ENCODE peak calls at places on chromosomes 5 and 9, in eight cellular contexts. One of them, this sample, is unnamed.

GRCh38 chr9:120713257-120714087 is 798 bp downstream of the MEGF9 start:
- DNase-seq in ovary: peak
- DNase-seq in effector memory CD8-positive, alpha-beta T cell: no peak
- DNase-seq in NCI-H1092: no peak
- DNase-seq in lower lobe of right lung: peak
- DNase-seq in brain microvascular endothelial cell: no peak
- DNase-seq in activated CD8-positive, alpha-beta memory T cell treated with anti-CD3 and anti-CD28 coated beads for 4 hours: no peak
- DNase-seq in activated CD4-positive, alpha-beta T cell treated with anti-CD3 and anti-CD28 coated beads for 36 hours: peak
- DNase-seq in this sample: no peak

GRCh38 chr5:178688551-178688950 is 41.9 kb downstream of the ZNF354A start:
- DNase-seq in effector memory CD8-positive, alpha-beta T cell: no peak
- DNase-seq in NCI-H1092: no peak
- DNase-seq in activated CD8-positive, alpha-beta memory T cell treated with anti-CD3 and anti-CD28 coated beads for 4 hours: no peak
- DNase-seq in ovary: no peak
- DNase-seq in activated CD4-positive, alpha-beta T cell treated with anti-CD3 and anti-CD28 coated beads for 36 hours: no peak
- DNase-seq in lower lobe of right lung: no peak
- DNase-seq in brain microvascular endothelial cell: no peak
- DNase-seq in this sample: peak

GRCh38 chr5:35987776-35988175 is 3.4 kb downstream of the UGT3A1 start:
- DNase-seq in effector memory CD8-positive, alpha-beta T cell: no peak
- DNase-seq in NCI-H1092: no peak
- DNase-seq in lower lobe of right lung: no peak
- DNase-seq in activated CD4-positive, alpha-beta T cell treated with anti-CD3 and anti-CD28 coated beads for 36 hours: no peak
- DNase-seq in brain microvascular endothelial cell: no peak
- DNase-seq in activated CD8-positive, alpha-beta memory T cell treated with anti-CD3 and anti-CD28 coated beads for 4 hours: no peak
- DNase-seq in ovary: no peak
- DNase-seq in this sample: no peak

GRCh38 chr5:77560677-77561263 is 68.7 kb upstream of the WDR41 start:
- DNase-seq in lower lobe of right lung: no peak
- DNase-seq in brain microvascular endothelial cell: peak
- DNase-seq in NCI-H1092: peak
- DNase-seq in activated CD4-positive, alpha-beta T cell treated with anti-CD3 and anti-CD28 coated beads for 36 hours: no peak
- DNase-seq in ovary: no peak
- DNase-seq in effector memory CD8-positive, alpha-beta T cell: no peak
- DNase-seq in activated CD8-positive, alpha-beta memory T cell treated with anti-CD3 and anti-CD28 coated beads for 4 hours: no peak
- DNase-seq in this sample: peak

GRCh38 chr5:107218457-107219193 is 452.1 kb downstream of the EFNA5 start:
- DNase-seq in lower lobe of right lung: no peak
- DNase-seq in activated CD4-positive, alpha-beta T cell treated with anti-CD3 and anti-CD28 coated beads for 36 hours: no peak
- DNase-seq in effector memory CD8-positive, alpha-beta T cell: no peak
- DNase-seq in activated CD8-positive, alpha-beta memory T cell treated with anti-CD3 and anti-CD28 coated beads for 4 hours: no peak
- DNase-seq in ovary: no peak
- DNase-seq in brain microvascular endothelial cell: peak
- DNase-seq in NCI-H1092: no peak
- DNase-seq in this sample: peak

GRCh38 chr5:159937580-159937979 is 21.3 kb downstream of the ADRA1B start:
- DNase-seq in NCI-H1092: no peak
- DNase-seq in ovary: no peak
- DNase-seq in activated CD4-positive, alpha-beta T cell treated with anti-CD3 and anti-CD28 coated beads for 36 hours: no peak
- DNase-seq in lower lobe of right lung: no peak
- DNase-seq in activated CD8-positive, alpha-beta memory T cell treated with anti-CD3 and anti-CD28 coated beads for 4 hours: no peak
- DNase-seq in brain microvascular endothelial cell: no peak
- DNase-seq in effector memory CD8-positive, alpha-beta T cell: no peak
- DNase-seq in this sample: no peak

GRCh38 chr5:151622367-151623097 is 31.4 kb upstream of the FAT2 start:
- DNase-seq in effector memory CD8-positive, alpha-beta T cell: no peak
- DNase-seq in ovary: no peak
- DNase-seq in activated CD4-positive, alpha-beta T cell treated with anti-CD3 and anti-CD28 coated beads for 36 hours: no peak
- DNase-seq in brain microvascular endothelial cell: no peak
- DNase-seq in lower lobe of right lung: no peak
- DNase-seq in activated CD8-positive, alpha-beta memory T cell treated with anti-CD3 and anti-CD28 coated beads for 4 hours: no peak
- DNase-seq in NCI-H1092: no peak
- DNase-seq in this sample: no peak

GRCh38 chr9:77846957-77847574 is 184.5 kb downstream of the GNAQ start:
- DNase-seq in lower lobe of right lung: no peak
- DNase-seq in NCI-H1092: no peak
- DNase-seq in ovary: no peak
- DNase-seq in brain microvascular endothelial cell: peak
- DNase-seq in effector memory CD8-positive, alpha-beta T cell: no peak
- DNase-seq in activated CD8-positive, alpha-beta memory T cell treated with anti-CD3 and anti-CD28 coated beads for 4 hours: no peak
- DNase-seq in activated CD4-positive, alpha-beta T cell treated with anti-CD3 and anti-CD28 coated beads for 36 hours: no peak
- DNase-seq in this sample: peak

GRCh38 chr5:16866795-16867584 is 69.1 kb downstream of the MYO10 start:
- DNase-seq in activated CD8-positive, alpha-beta memory T cell treated with anti-CD3 and anti-CD28 coated beads for 4 hours: no peak
- DNase-seq in lower lobe of right lung: peak
- DNase-seq in activated CD4-positive, alpha-beta T cell treated with anti-CD3 and anti-CD28 coated beads for 36 hours: no peak
- DNase-seq in ovary: no peak
- DNase-seq in brain microvascular endothelial cell: peak
- DNase-seq in effector memory CD8-positive, alpha-beta T cell: no peak
- DNase-seq in NCI-H1092: peak
- DNase-seq in this sample: peak

GRCh38 chr5:150394103-150394502 is 18.6 kb downstream of the CD74 start:
- DNase-seq in brain microvascular endothelial cell: peak
- DNase-seq in lower lobe of right lung: no peak
- DNase-seq in NCI-H1092: no peak
- DNase-seq in effector memory CD8-positive, alpha-beta T cell: no peak
- DNase-seq in ovary: no peak
- DNase-seq in activated CD4-positive, alpha-beta T cell treated with anti-CD3 and anti-CD28 coated beads for 36 hours: no peak
- DNase-seq in activated CD8-positive, alpha-beta memory T cell treated with anti-CD3 and anti-CD28 coated beads for 4 hours: no peak
- DNase-seq in this sample: peak

GRCh38 chr9:6214451-6214850 is 1.2 kb upstream of the IL33 start:
- DNase-seq in activated CD4-positive, alpha-beta T cell treated with anti-CD3 and anti-CD28 coated beads for 36 hours: no peak
- DNase-seq in ovary: no peak
- DNase-seq in activated CD8-positive, alpha-beta memory T cell treated with anti-CD3 and anti-CD28 coated beads for 4 hours: no peak
- DNase-seq in brain microvascular endothelial cell: no peak
- DNase-seq in NCI-H1092: no peak
- DNase-seq in lower lobe of right lung: no peak
- DNase-seq in effector memory CD8-positive, alpha-beta T cell: no peak
- DNase-seq in this sample: no peak

GRCh38 chr5:169157064-169157463 is 143.9 kb downstream of the SLIT3 start:
- DNase-seq in activated CD4-positive, alpha-beta T cell treated with anti-CD3 and anti-CD28 coated beads for 36 hours: no peak
- DNase-seq in ovary: no peak
- DNase-seq in activated CD8-positive, alpha-beta memory T cell treated with anti-CD3 and anti-CD28 coated beads for 4 hours: no peak
- DNase-seq in effector memory CD8-positive, alpha-beta T cell: no peak
- DNase-seq in lower lobe of right lung: no peak
- DNase-seq in brain microvascular endothelial cell: no peak
- DNase-seq in NCI-H1092: no peak
- DNase-seq in this sample: no peak

GRCh38 chr5:125017796-125018195 is 271.4 kb upstream of the ZNF608 start:
- DNase-seq in brain microvascular endothelial cell: no peak
- DNase-seq in activated CD8-positive, alpha-beta memory T cell treated with anti-CD3 and anti-CD28 coated beads for 4 hours: no peak
- DNase-seq in effector memory CD8-positive, alpha-beta T cell: no peak
- DNase-seq in lower lobe of right lung: no peak
- DNase-seq in activated CD4-positive, alpha-beta T cell treated with anti-CD3 and anti-CD28 coated beads for 36 hours: no peak
- DNase-seq in NCI-H1092: no peak
- DNase-seq in ovary: no peak
- DNase-seq in this sample: no peak

GRCh38 chr9:70805953-70806352 is 315.5 kb downstream of the TRPM3 start:
- DNase-seq in brain microvascular endothelial cell: no peak
- DNase-seq in activated CD8-positive, alpha-beta memory T cell treated with anti-CD3 and anti-CD28 coated beads for 4 hours: no peak
- DNase-seq in effector memory CD8-positive, alpha-beta T cell: no peak
- DNase-seq in activated CD4-positive, alpha-beta T cell treated with anti-CD3 and anti-CD28 coated beads for 36 hours: no peak
- DNase-seq in ovary: peak
- DNase-seq in NCI-H1092: no peak
- DNase-seq in lower lobe of right lung: no peak
- DNase-seq in this sample: peak

GRCh38 chr9:134210511-134210907 is 46.1 kb upstream of the RNU6ATAC start:
- DNase-seq in ovary: peak
- DNase-seq in brain microvascular endothelial cell: no peak
- DNase-seq in NCI-H1092: no peak
- DNase-seq in lower lobe of right lung: peak
- DNase-seq in activated CD8-positive, alpha-beta memory T cell treated with anti-CD3 and anti-CD28 coated beads for 4 hours: no peak
- DNase-seq in activated CD4-positive, alpha-beta T cell treated with anti-CD3 and anti-CD28 coated beads for 36 hours: no peak
- DNase-seq in effector memory CD8-positive, alpha-beta T cell: no peak
- DNase-seq in this sample: no peak

GRCh38 chr5:1005362-1005851 is 3.2 kb upstream of the NKD2 start:
- DNase-seq in activated CD4-positive, alpha-beta T cell treated with anti-CD3 and anti-CD28 coated beads for 36 hours: no peak
- DNase-seq in effector memory CD8-positive, alpha-beta T cell: no peak
- DNase-seq in NCI-H1092: no peak
- DNase-seq in ovary: peak
- DNase-seq in brain microvascular endothelial cell: no peak
- DNase-seq in lower lobe of right lung: no peak
- DNase-seq in activated CD8-positive, alpha-beta memory T cell treated with anti-CD3 and anti-CD28 coated beads for 4 hours: no peak
- DNase-seq in this sample: no peak

GRCh38 chr9:82423700-82424099 is 435.1 kb downstream of the SPATA31D1 start:
- DNase-seq in ovary: no peak
- DNase-seq in lower lobe of right lung: no peak
- DNase-seq in brain microvascular endothelial cell: no peak
- DNase-seq in activated CD4-positive, alpha-beta T cell treated with anti-CD3 and anti-CD28 coated beads for 36 hours: no peak
- DNase-seq in NCI-H1092: no peak
- DNase-seq in effector memory CD8-positive, alpha-beta T cell: no peak
- DNase-seq in activated CD8-positive, alpha-beta memory T cell treated with anti-CD3 and anti-CD28 coated beads for 4 hours: no peak
- DNase-seq in this sample: no peak

GRCh38 chr5:88877826-88878225 is 5.2 kb downstream of the MEF2C start:
- DNase-seq in activated CD4-positive, alpha-beta T cell treated with anti-CD3 and anti-CD28 coated beads for 36 hours: no peak
- DNase-seq in lower lobe of right lung: no peak
- DNase-seq in activated CD8-positive, alpha-beta memory T cell treated with anti-CD3 and anti-CD28 coated beads for 4 hours: no peak
- DNase-seq in brain microvascular endothelial cell: peak
- DNase-seq in NCI-H1092: no peak
- DNase-seq in effector memory CD8-positive, alpha-beta T cell: no peak
- DNase-seq in ovary: no peak
- DNase-seq in this sample: peak

GRCh38 chr9:93297659-93298497 is 113.9 kb downstream of the WNK2 start:
- DNase-seq in ovary: no peak
- DNase-seq in lower lobe of right lung: peak
- DNase-seq in activated CD4-positive, alpha-beta T cell treated with anti-CD3 and anti-CD28 coated beads for 36 hours: no peak
- DNase-seq in effector memory CD8-positive, alpha-beta T cell: no peak
- DNase-seq in NCI-H1092: peak
- DNase-seq in activated CD8-positive, alpha-beta memory T cell treated with anti-CD3 and anti-CD28 coated beads for 4 hours: no peak
- DNase-seq in brain microvascular endothelial cell: no peak
- DNase-seq in this sample: no peak

GRCh38 chr9:25742241-25742640 is 64.0 kb upstream of the TUSC1 start:
- DNase-seq in NCI-H1092: no peak
- DNase-seq in activated CD8-positive, alpha-beta memory T cell treated with anti-CD3 and anti-CD28 coated beads for 4 hours: no peak
- DNase-seq in ovary: no peak
- DNase-seq in brain microvascular endothelial cell: no peak
- DNase-seq in lower lobe of right lung: no peak
- DNase-seq in activated CD4-positive, alpha-beta T cell treated with anti-CD3 and anti-CD28 coated beads for 36 hours: no peak
- DNase-seq in effector memory CD8-positive, alpha-beta T cell: no peak
- DNase-seq in this sample: no peak

GRCh38 chr9:27118916-27119315 is 9.9 kb downstream of the TEK start:
- DNase-seq in brain microvascular endothelial cell: peak
- DNase-seq in ovary: no peak
- DNase-seq in activated CD4-positive, alpha-beta T cell treated with anti-CD3 and anti-CD28 coated beads for 36 hours: no peak
- DNase-seq in activated CD8-positive, alpha-beta memory T cell treated with anti-CD3 and anti-CD28 coated beads for 4 hours: no peak
- DNase-seq in effector memory CD8-positive, alpha-beta T cell: no peak
- DNase-seq in lower lobe of right lung: no peak
- DNase-seq in NCI-H1092: no peak
- DNase-seq in this sample: peak

GRCh38 chr9:82526629-82527028 is 536.3 kb downstream of the RASEF start:
- DNase-seq in lower lobe of right lung: no peak
- DNase-seq in ovary: no peak
- DNase-seq in activated CD8-positive, alpha-beta memory T cell treated with anti-CD3 and anti-CD28 coated beads for 4 hours: no peak
- DNase-seq in NCI-H1092: no peak
- DNase-seq in brain microvascular endothelial cell: no peak
- DNase-seq in activated CD4-positive, alpha-beta T cell treated with anti-CD3 and anti-CD28 coated beads for 36 hours: no peak
- DNase-seq in effector memory CD8-positive, alpha-beta T cell: no peak
- DNase-seq in this sample: no peak

GRCh38 chr5:143016777-143017374 is 246.7 kb downstream of the ARHGAP26 start:
- DNase-seq in brain microvascular endothelial cell: peak
- DNase-seq in ovary: no peak
- DNase-seq in effector memory CD8-positive, alpha-beta T cell: peak
- DNase-seq in activated CD8-positive, alpha-beta memory T cell treated with anti-CD3 and anti-CD28 coated beads for 4 hours: no peak
- DNase-seq in NCI-H1092: peak
- DNase-seq in lower lobe of right lung: no peak
- DNase-seq in activated CD4-positive, alpha-beta T cell treated with anti-CD3 and anti-CD28 coated beads for 36 hours: peak
- DNase-seq in this sample: peak

GRCh38 chr5:154753792-154754191 is 1.4 kb upstream of the LARP1 start:
- DNase-seq in ovary: peak
- DNase-seq in brain microvascular endothelial cell: peak
- DNase-seq in activated CD8-positive, alpha-beta memory T cell treated with anti-CD3 and anti-CD28 coated beads for 4 hours: no peak
- DNase-seq in effector memory CD8-positive, alpha-beta T cell: no peak
- DNase-seq in NCI-H1092: no peak
- DNase-seq in lower lobe of right lung: no peak
- DNase-seq in activated CD4-positive, alpha-beta T cell treated with anti-CD3 and anti-CD28 coated beads for 36 hours: no peak
- DNase-seq in this sample: peak

GRCh38 chr5:147479949-147480348 is 29.9 kb downstream of the DPYSL3 start:
- DNase-seq in lower lobe of right lung: no peak
- DNase-seq in activated CD4-positive, alpha-beta T cell treated with anti-CD3 and anti-CD28 coated beads for 36 hours: no peak
- DNase-seq in activated CD8-positive, alpha-beta memory T cell treated with anti-CD3 and anti-CD28 coated beads for 4 hours: no peak
- DNase-seq in NCI-H1092: no peak
- DNase-seq in effector memory CD8-positive, alpha-beta T cell: no peak
- DNase-seq in brain microvascular endothelial cell: no peak
- DNase-seq in ovary: no peak
- DNase-seq in this sample: no peak

GRCh38 chr9:127987103-127987614 is 6.4 kb upstream of the EEIG1 start:
- DNase-seq in brain microvascular endothelial cell: no peak
- DNase-seq in NCI-H1092: no peak
- DNase-seq in ovary: no peak
- DNase-seq in activated CD4-positive, alpha-beta T cell treated with anti-CD3 and anti-CD28 coated beads for 36 hours: no peak
- DNase-seq in effector memory CD8-positive, alpha-beta T cell: no peak
- DNase-seq in lower lobe of right lung: no peak
- DNase-seq in activated CD8-positive, alpha-beta memory T cell treated with anti-CD3 and anti-CD28 coated beads for 4 hours: no peak
- DNase-seq in this sample: no peak

GRCh38 chr5:140322751-140323731 is 20.1 kb upstream of the PFDN1 start:
- DNase-seq in brain microvascular endothelial cell: peak
- DNase-seq in effector memory CD8-positive, alpha-beta T cell: no peak
- DNase-seq in NCI-H1092: peak
- DNase-seq in activated CD4-positive, alpha-beta T cell treated with anti-CD3 and anti-CD28 coated beads for 36 hours: no peak
- DNase-seq in ovary: no peak
- DNase-seq in activated CD8-positive, alpha-beta memory T cell treated with anti-CD3 and anti-CD28 coated beads for 4 hours: no peak
- DNase-seq in lower lobe of right lung: no peak
- DNase-seq in this sample: peak

GRCh38 chr9:131361202-131361833 is 32.6 kb upstream of the PRRC2B start:
- DNase-seq in lower lobe of right lung: peak
- DNase-seq in activated CD8-positive, alpha-beta memory T cell treated with anti-CD3 and anti-CD28 coated beads for 4 hours: no peak
- DNase-seq in activated CD4-positive, alpha-beta T cell treated with anti-CD3 and anti-CD28 coated beads for 36 hours: peak
- DNase-seq in NCI-H1092: no peak
- DNase-seq in effector memory CD8-positive, alpha-beta T cell: no peak
- DNase-seq in brain microvascular endothelial cell: no peak
- DNase-seq in ovary: no peak
- DNase-seq in this sample: peak

GRCh38 chr5:148913985-148914421 is 87.6 kb downstream of the ADRB2 start:
- DNase-seq in NCI-H1092: no peak
- DNase-seq in effector memory CD8-positive, alpha-beta T cell: no peak
- DNase-seq in ovary: no peak
- DNase-seq in activated CD4-positive, alpha-beta T cell treated with anti-CD3 and anti-CD28 coated beads for 36 hours: no peak
- DNase-seq in activated CD8-positive, alpha-beta memory T cell treated with anti-CD3 and anti-CD28 coated beads for 4 hours: no peak
- DNase-seq in brain microvascular endothelial cell: peak
- DNase-seq in lower lobe of right lung: no peak
- DNase-seq in this sample: peak

GRCh38 chr5:173872887-173873286 is 15.3 kb upstream of the CPEB4 start:
- DNase-seq in activated CD4-positive, alpha-beta T cell treated with anti-CD3 and anti-CD28 coated beads for 36 hours: no peak
- DNase-seq in brain microvascular endothelial cell: no peak
- DNase-seq in activated CD8-positive, alpha-beta memory T cell treated with anti-CD3 and anti-CD28 coated beads for 4 hours: no peak
- DNase-seq in ovary: no peak
- DNase-seq in effector memory CD8-positive, alpha-beta T cell: no peak
- DNase-seq in lower lobe of right lung: no peak
- DNase-seq in NCI-H1092: no peak
- DNase-seq in this sample: no peak

GRCh38 chr9:12774861-12775367 is at the start of gene LURAP1L:
- DNase-seq in activated CD4-positive, alpha-beta T cell treated with anti-CD3 and anti-CD28 coated beads for 36 hours: no peak
- DNase-seq in brain microvascular endothelial cell: peak
- DNase-seq in NCI-H1092: peak
- DNase-seq in lower lobe of right lung: no peak
- DNase-seq in effector memory CD8-positive, alpha-beta T cell: no peak
- DNase-seq in ovary: peak
- DNase-seq in activated CD8-positive, alpha-beta memory T cell treated with anti-CD3 and anti-CD28 coated beads for 4 hours: no peak
- DNase-seq in this sample: peak

GRCh38 chr9:3768698-3769458 is 243.1 kb upstream of the RFX3 start:
- DNase-seq in lower lobe of right lung: no peak
- DNase-seq in brain microvascular endothelial cell: no peak
- DNase-seq in activated CD8-positive, alpha-beta memory T cell treated with anti-CD3 and anti-CD28 coated beads for 4 hours: no peak
- DNase-seq in NCI-H1092: no peak
- DNase-seq in activated CD4-positive, alpha-beta T cell treated with anti-CD3 and anti-CD28 coated beads for 36 hours: no peak
- DNase-seq in ovary: no peak
- DNase-seq in effector memory CD8-positive, alpha-beta T cell: no peak
- DNase-seq in this sample: no peak

GRCh38 chr9:116157436-116158138 is 4.0 kb downstream of the PAPPA start:
- DNase-seq in activated CD4-positive, alpha-beta T cell treated with anti-CD3 and anti-CD28 coated beads for 36 hours: no peak
- DNase-seq in ovary: peak
- DNase-seq in lower lobe of right lung: no peak
- DNase-seq in effector memory CD8-positive, alpha-beta T cell: no peak
- DNase-seq in brain microvascular endothelial cell: peak
- DNase-seq in activated CD8-positive, alpha-beta memory T cell treated with anti-CD3 and anti-CD28 coated beads for 4 hours: no peak
- DNase-seq in NCI-H1092: no peak
- DNase-seq in this sample: peak

GRCh38 chr5:171739246-171739645 is 46.4 kb upstream of the SMIM23 start:
- DNase-seq in effector memory CD8-positive, alpha-beta T cell: no peak
- DNase-seq in NCI-H1092: no peak
- DNase-seq in brain microvascular endothelial cell: no peak
- DNase-seq in activated CD4-positive, alpha-beta T cell treated with anti-CD3 and anti-CD28 coated beads for 36 hours: no peak
- DNase-seq in activated CD8-positive, alpha-beta memory T cell treated with anti-CD3 and anti-CD28 coated beads for 4 hours: no peak
- DNase-seq in ovary: no peak
- DNase-seq in lower lobe of right lung: no peak
- DNase-seq in this sample: no peak